ENCODE peak calls at places on chromosomes 11 and 22, in seven cellular contexts. One of them, this sample, is unnamed.

GRCh38 chr11:128550967-128551522 is 36.3 kb downstream of the ETS1 start:
- DNase-seq in sigmoid colon: peak
- DNase-seq in spleen: no peak
- DNase-seq in prostate gland: no peak
- DNase-seq in gastrocnemius medialis: no peak
- DNase-seq in IMR-90: no peak
- DNase-seq in A549: no peak
- DNase-seq in this sample: no peak

GRCh38 chr22:38215156-38216038 is 13.6 kb downstream of the MAFF start:
- DNase-seq in spleen: no peak
- DNase-seq in sigmoid colon: no peak
- DNase-seq in gastrocnemius medialis: no peak
- DNase-seq in A549: no peak
- DNase-seq in prostate gland: no peak
- DNase-seq in IMR-90: no peak
- DNase-seq in this sample: no peak

GRCh38 chr11:1780700-1781592 is 17.2 kb upstream of the CTSD start:
- DNase-seq in sigmoid colon: peak
- DNase-seq in A549: no peak
- DNase-seq in prostate gland: no peak
- DNase-seq in IMR-90: no peak
- DNase-seq in gastrocnemius medialis: no peak
- DNase-seq in spleen: peak
- DNase-seq in this sample: no peak

GRCh38 chr22:50705219-50705691 is 32.6 kb downstream of the SHANK3 start:
- DNase-seq in prostate gland: no peak
- DNase-seq in gastrocnemius medialis: no peak
- DNase-seq in spleen: peak
- DNase-seq in sigmoid colon: peak
- DNase-seq in A549: no peak
- DNase-seq in IMR-90: peak
- DNase-seq in this sample: no peak

GRCh38 chr11:68750197-68750987 is 928 bp downstream of the TESMIN start:
- DNase-seq in A549: no peak
- DNase-seq in sigmoid colon: no peak
- DNase-seq in spleen: peak
- DNase-seq in IMR-90: no peak
- DNase-seq in gastrocnemius medialis: no peak
- DNase-seq in prostate gland: no peak
- DNase-seq in this sample: no peak

GRCh38 chr11:76656571-76657081 is 13.9 kb downstream of the LRRC32 start:
- DNase-seq in prostate gland: no peak
- DNase-seq in sigmoid colon: peak
- DNase-seq in gastrocnemius medialis: no peak
- DNase-seq in IMR-90: no peak
- DNase-seq in spleen: peak
- DNase-seq in A549: no peak
- DNase-seq in this sample: no peak

GRCh38 chr11:122721964-122722266 is 66.4 kb downstream of the UBASH3B start:
- DNase-seq in spleen: no peak
- DNase-seq in prostate gland: no peak
- DNase-seq in IMR-90: peak
- DNase-seq in gastrocnemius medialis: no peak
- DNase-seq in sigmoid colon: peak
- DNase-seq in A549: no peak
- DNase-seq in this sample: no peak

GRCh38 chr11:111303476-111303875 is 5.1 kb downstream of the POU2AF3 start:
- DNase-seq in sigmoid colon: no peak
- DNase-seq in prostate gland: peak
- DNase-seq in IMR-90: no peak
- DNase-seq in A549: peak
- DNase-seq in gastrocnemius medialis: no peak
- DNase-seq in spleen: no peak
- DNase-seq in this sample: no peak

GRCh38 chr22:36506637-36507517 is at the start of gene FOXRED2:
- DNase-seq in gastrocnemius medialis: peak
- DNase-seq in sigmoid colon: peak
- DNase-seq in A549: peak
- DNase-seq in spleen: peak
- DNase-seq in prostate gland: peak
- DNase-seq in IMR-90: peak
- DNase-seq in this sample: peak

GRCh38 chr22:25199726-25200520 is at the start of gene CRYBB3:
- DNase-seq in A549: no peak
- DNase-seq in gastrocnemius medialis: no peak
- DNase-seq in sigmoid colon: no peak
- DNase-seq in IMR-90: no peak
- DNase-seq in prostate gland: no peak
- DNase-seq in spleen: no peak
- DNase-seq in this sample: no peak

GRCh38 chr11:93329936-93330445 is 551 bp upstream of the DEUP1 start:
- DNase-seq in spleen: no peak
- DNase-seq in A549: peak
- DNase-seq in IMR-90: no peak
- DNase-seq in prostate gland: no peak
- DNase-seq in sigmoid colon: no peak
- DNase-seq in gastrocnemius medialis: no peak
- DNase-seq in this sample: no peak

GRCh38 chr11:98260983-98261382 is 759.8 kb upstream of the CNTN5 start:
- DNase-seq in gastrocnemius medialis: no peak
- DNase-seq in spleen: no peak
- DNase-seq in A549: no peak
- DNase-seq in IMR-90: no peak
- DNase-seq in sigmoid colon: no peak
- DNase-seq in prostate gland: no peak
- DNase-seq in this sample: no peak

GRCh38 chr22:49203091-49203862 is 624.4 kb downstream of the BRD1 start:
- DNase-seq in gastrocnemius medialis: peak
- DNase-seq in IMR-90: no peak
- DNase-seq in A549: no peak
- DNase-seq in sigmoid colon: peak
- DNase-seq in spleen: peak
- DNase-seq in prostate gland: no peak
- DNase-seq in this sample: no peak

GRCh38 chr22:42341779-42342178 is 71.3 kb upstream of the TCF20 start:
- DNase-seq in sigmoid colon: no peak
- DNase-seq in gastrocnemius medialis: no peak
- DNase-seq in prostate gland: no peak
- DNase-seq in A549: no peak
- DNase-seq in spleen: no peak
- DNase-seq in IMR-90: no peak
- DNase-seq in this sample: no peak

GRCh38 chr11:71240865-71241691 is 11.3 kb downstream of the SHANK2 start:
- DNase-seq in prostate gland: peak
- DNase-seq in A549: peak
- DNase-seq in IMR-90: peak
- DNase-seq in sigmoid colon: peak
- DNase-seq in spleen: peak
- DNase-seq in gastrocnemius medialis: peak
- DNase-seq in this sample: no peak

GRCh38 chr11:133918606-133919260 is 38.0 kb downstream of the IGSF9B start:
- DNase-seq in sigmoid colon: no peak
- DNase-seq in gastrocnemius medialis: no peak
- DNase-seq in spleen: no peak
- DNase-seq in A549: no peak
- DNase-seq in IMR-90: no peak
- DNase-seq in prostate gland: no peak
- DNase-seq in this sample: no peak

GRCh38 chr11:125263268-125263790 is 98.8 kb downstream of the PKNOX2 start:
- DNase-seq in IMR-90: peak
- DNase-seq in gastrocnemius medialis: peak
- DNase-seq in spleen: peak
- DNase-seq in A549: no peak
- DNase-seq in prostate gland: no peak
- DNase-seq in sigmoid colon: peak
- DNase-seq in this sample: peak

GRCh38 chr11:116044520-116044919 is 540.3 kb upstream of the CADM1 start:
- DNase-seq in spleen: no peak
- DNase-seq in gastrocnemius medialis: no peak
- DNase-seq in A549: no peak
- DNase-seq in sigmoid colon: no peak
- DNase-seq in prostate gland: no peak
- DNase-seq in IMR-90: no peak
- DNase-seq in this sample: no peak

GRCh38 chr11:85874265-85874664 is 19.1 kb downstream of the CCDC83 start:
- DNase-seq in prostate gland: no peak
- DNase-seq in A549: no peak
- DNase-seq in IMR-90: peak
- DNase-seq in sigmoid colon: no peak
- DNase-seq in spleen: no peak
- DNase-seq in gastrocnemius medialis: no peak
- DNase-seq in this sample: no peak

GRCh38 chr11:19557720-19558140 is 154.9 kb upstream of the NAV2 start:
- DNase-seq in gastrocnemius medialis: peak
- DNase-seq in IMR-90: peak
- DNase-seq in sigmoid colon: peak
- DNase-seq in A549: peak
- DNase-seq in spleen: peak
- DNase-seq in prostate gland: peak
- DNase-seq in this sample: peak

GRCh38 chr11:82757660-82758301 is 24.1 kb upstream of the FAM181B start:
- DNase-seq in A549: no peak
- DNase-seq in sigmoid colon: no peak
- DNase-seq in prostate gland: no peak
- DNase-seq in gastrocnemius medialis: no peak
- DNase-seq in spleen: no peak
- DNase-seq in IMR-90: no peak
- DNase-seq in this sample: no peak
- H3K27ac ChIP-seq in A549: no peak
- H3K27ac ChIP-seq in sigmoid colon: peak
- H3K27ac ChIP-seq in prostate gland: no peak
- H3K27ac ChIP-seq in gastrocnemius medialis: no peak
- H3K27ac ChIP-seq in spleen: no peak
- H3K27ac ChIP-seq in IMR-90: no peak
- H3K27ac ChIP-seq in this sample: no peak

GRCh38 chr22:39248254-39248653 is 3.5 kb upstream of the PDGFB start:
- DNase-seq in IMR-90: no peak
- DNase-seq in prostate gland: no peak
- DNase-seq in sigmoid colon: no peak
- DNase-seq in A549: no peak
- DNase-seq in spleen: no peak
- DNase-seq in gastrocnemius medialis: no peak
- DNase-seq in this sample: no peak

GRCh38 chr22:39246217-39246616 is 1.4 kb upstream of the PDGFB start:
- DNase-seq in prostate gland: no peak
- DNase-seq in gastrocnemius medialis: no peak
- DNase-seq in sigmoid colon: no peak
- DNase-seq in IMR-90: no peak
- DNase-seq in spleen: no peak
- DNase-seq in A549: no peak
- DNase-seq in this sample: no peak

GRCh38 chr22:39249081-39249704 is 4.4 kb upstream of the PDGFB start:
- DNase-seq in A549: no peak
- DNase-seq in gastrocnemius medialis: no peak
- DNase-seq in spleen: no peak
- DNase-seq in IMR-90: no peak
- DNase-seq in prostate gland: no peak
- DNase-seq in sigmoid colon: no peak
- DNase-seq in this sample: no peak

GRCh38 chr22:39246690-39247332 is 2.0 kb upstream of the PDGFB start:
- DNase-seq in prostate gland: no peak
- DNase-seq in gastrocnemius medialis: no peak
- DNase-seq in IMR-90: no peak
- DNase-seq in sigmoid colon: no peak
- DNase-seq in A549: no peak
- DNase-seq in spleen: no peak
- DNase-seq in this sample: no peak

DNA sequence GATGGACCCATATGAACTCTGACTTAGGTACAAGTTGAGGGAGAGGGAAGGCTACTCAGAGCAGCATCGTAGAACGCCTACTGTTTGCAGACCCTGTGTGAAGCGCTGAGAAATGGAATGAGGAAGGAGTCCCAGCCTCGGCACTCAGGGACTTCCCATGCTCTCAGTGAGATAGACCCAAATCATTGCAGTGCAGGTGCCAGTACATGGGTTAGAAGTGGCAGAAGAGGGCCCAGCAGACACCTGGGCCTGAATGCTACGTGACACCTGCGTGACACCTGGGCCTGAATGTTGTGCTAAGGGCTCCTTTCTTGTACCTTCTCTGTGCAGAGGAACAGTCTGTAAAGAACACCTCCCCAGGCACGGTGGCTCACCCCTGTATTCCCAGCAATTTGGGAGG is 2.6 kb upstream of the PDGFB start:
- DNase-seq in spleen: no peak
- DNase-seq in IMR-90: no peak
- DNase-seq in gastrocnemius medialis: no peak
- DNase-seq in sigmoid colon: no peak
- DNase-seq in A549: no peak
- DNase-seq in prostate gland: no peak
- DNase-seq in this sample: no peak
- TF ChIP-seq CTCF in spleen: no peak
- TF ChIP-seq CTCF in IMR-90: no peak
- TF ChIP-seq CTCF in gastrocnemius medialis: no peak
- TF ChIP-seq CTCF in sigmoid colon: no peak
- TF ChIP-seq CTCF in A549: no peak
- TF ChIP-seq CTCF in prostate gland: no peak
- TF ChIP-seq CTCF in this sample: no peak

GRCh38 chr22:41285820-41286638 is at the start of gene RANGAP1:
- DNase-seq in prostate gland: peak
- DNase-seq in gastrocnemius medialis: peak
- DNase-seq in sigmoid colon: peak
- DNase-seq in A549: peak
- DNase-seq in spleen: peak
- DNase-seq in IMR-90: peak
- DNase-seq in this sample: peak
- TF ChIP-seq POLR2A in prostate gland: peak
- TF ChIP-seq POLR2A in gastrocnemius medialis: peak
- TF ChIP-seq POLR2A in sigmoid colon: peak
- TF ChIP-seq POLR2A in A549: peak
- TF ChIP-seq POLR2A in spleen: peak
- TF ChIP-seq POLR2A in IMR-90: peak
- TF ChIP-seq POLR2A in this sample: peak

DNA sequence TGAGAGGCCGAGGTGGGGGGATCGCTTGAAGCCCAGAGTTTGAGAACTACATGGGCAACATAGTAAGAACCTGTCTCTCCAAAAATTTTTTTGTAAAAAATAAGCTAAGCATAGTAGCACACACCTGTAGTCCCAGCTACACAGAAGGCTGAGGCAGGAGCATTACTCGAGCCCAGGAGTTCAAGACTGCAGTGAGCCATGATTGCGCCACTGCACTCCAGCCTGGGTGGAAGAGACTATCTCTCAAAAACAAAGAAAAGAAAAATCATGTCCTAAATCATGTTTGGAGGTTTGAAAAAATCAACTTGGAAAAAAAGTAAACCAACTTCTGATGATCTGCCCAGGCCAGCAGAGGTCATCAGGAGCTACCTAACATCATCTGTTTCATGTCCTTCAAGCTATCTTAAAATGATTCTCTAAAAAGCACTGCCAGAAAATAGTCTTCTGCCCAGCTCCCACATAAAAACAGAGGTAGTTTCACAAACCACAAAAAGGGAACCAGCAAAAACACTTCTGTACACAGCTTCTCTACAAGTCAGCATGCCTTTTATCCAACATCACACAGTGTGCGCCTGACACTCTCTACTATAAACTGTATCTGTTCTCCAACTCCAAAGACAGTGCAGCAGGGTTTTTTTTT is 165.0 kb downstream of the SOX6 start:
- DNase-seq in spleen: no peak
- DNase-seq in gastrocnemius medialis: no peak
- DNase-seq in IMR-90: peak
- DNase-seq in prostate gland: no peak
- DNase-seq in A549: no peak
- DNase-seq in sigmoid colon: no peak
- DNase-seq in this sample: no peak
- H3K27ac ChIP-seq in spleen: no peak
- H3K27ac ChIP-seq in gastrocnemius medialis: no peak
- H3K27ac ChIP-seq in IMR-90: no peak
- H3K27ac ChIP-seq in prostate gland: no peak
- H3K27ac ChIP-seq in A549: no peak
- H3K27ac ChIP-seq in sigmoid colon: no peak
- H3K27ac ChIP-seq in this sample: no peak